ENCODE peak calls at places on chromosome 10, in nine cellular contexts. F, C, B, K, A, G, L, E and O are unnamed samples.

GRCh38 chr10:129719889-129720590 is 244.0 kb downstream of the EBF3 start:
- DNase-seq in F (no peak), C (no peak), B (no peak), K (no peak), A (no peak), G (no peak), L (no peak), E (no peak), O (no peak)

GRCh38 chr10:122657734-122658133 is 41.9 kb downstream of the C10orf120 start:
- DNase-seq in F (no peak), C (no peak), B (no peak), K (no peak), A (no peak), G (no peak), L (no peak), E (no peak), O (no peak)

GRCh38 chr10:76089626-76090185 is 658.3 kb downstream of the LRMDA start:
- DNase-seq in F (no peak), C (no peak), B (no peak), K (no peak), A (no peak), G (no peak), L (no peak), E (no peak), O (no peak)

GRCh38 chr10:124636271-124636993 is 107.7 kb downstream of the FAM53B start:
- DNase-seq in F (no peak), C (no peak), B (no peak), K (no peak), A (no peak), G (no peak), L (no peak), E (no peak), O (no peak)

GRCh38 chr10:13158401-13158800 is 3.0 kb upstream of the MCM10 start:
- DNase-seq in F (no peak), C (no peak), B (peak), K (no peak), A (no peak), G (no peak), L (peak), E (no peak), O (no peak)

GRCh38 chr10:409403-410040 is 274.3 kb downstream of the ZMYND11 start:
- DNase-seq in F (no peak), C (no peak), B (no peak), K (no peak), A (no peak), G (no peak), L (no peak), E (no peak), O (no peak)

GRCh38 chr10:130179640-130180039 is 43.4 kb downstream of the GLRX3 start:
- DNase-seq in F (no peak), C (no peak), B (peak), K (peak), A (no peak), G (peak), L (peak), E (no peak), O (no peak)

GRCh38 chr10:86967481-86967941 is 771 bp upstream of the ADIRF start:
- DNase-seq in F (no peak), C (no peak), B (no peak), K (no peak), A (no peak), G (no peak), L (no peak), E (no peak), O (no peak)

GRCh38 chr10:110852255-110852896 is 19.4 kb upstream of the PDCD4 start:
- DNase-seq in F (no peak), C (no peak), B (peak), K (peak), A (no peak), G (peak), L (no peak), E (no peak), O (no peak)

GRCh38 chr10:111598433-111599059 is 521.7 kb downstream of the ADRA2A start:
- DNase-seq in F (peak), C (no peak), B (peak), K (no peak), A (peak), G (peak), L (peak), E (no peak), O (no peak)

GRCh38 chr10:97810476-97810875 is 38.7 kb upstream of the SFRP5 start:
- DNase-seq in F (no peak), C (no peak), B (no peak), K (peak), A (no peak), G (peak), L (peak), E (no peak), O (no peak)

GRCh38 chr10:100318201-100318600 is 11.8 kb downstream of the PKD2L1 start:
- DNase-seq in F (no peak), C (no peak), B (no peak), K (no peak), A (no peak), G (no peak), L (no peak), E (no peak), O (no peak)

GRCh38 chr10:52486840-52487611 is 172.9 kb downstream of the DKK1 start:
- DNase-seq in F (no peak), C (no peak), B (no peak), K (peak), A (no peak), G (peak), L (peak), E (no peak), O (no peak)

GRCh38 chr10:17001297-17001744 is 128.3 kb downstream of the CUBN start:
- DNase-seq in F (no peak), C (no peak), B (no peak), K (no peak), A (no peak), G (no peak), L (peak), E (no peak), O (no peak)

GRCh38 chr10:132961864-132962622 is 19.7 kb upstream of the CFAP46 start:
- DNase-seq in F (peak), C (no peak), B (peak), K (peak), A (peak), G (no peak), L (peak), E (peak), O (peak)

GRCh38 chr10:5987747-5988146 is 10.4 kb upstream of the IL15RA start:
- DNase-seq in F (no peak), C (no peak), B (no peak), K (no peak), A (no peak), G (no peak), L (no peak), E (no peak), O (no peak)

GRCh38 chr10:28913850-28914249 is 236.5 kb downstream of the BAMBI start:
- DNase-seq in F (no peak), C (no peak), B (no peak), K (peak), A (no peak), G (no peak), L (peak), E (no peak), O (no peak)

GRCh38 chr10:62738916-62739315 is 65.6 kb upstream of the ADO start:
- DNase-seq in F (no peak), C (no peak), B (no peak), K (peak), A (no peak), G (no peak), L (peak), E (no peak), O (no peak)

GRCh38 chr10:13840036-13840435 is 253.3 kb downstream of the PRPF18 start:
- DNase-seq in F (no peak), C (no peak), B (no peak), K (no peak), A (no peak), G (no peak), L (peak), E (no peak), O (no peak)

GRCh38 chr10:92184977-92185376 is 105.9 kb downstream of the CPEB3 start:
- DNase-seq in F (no peak), C (no peak), B (no peak), K (no peak), A (no peak), G (no peak), L (no peak), E (no peak), O (no peak)

GRCh38 chr10:24494777-24495176 is 228.9 kb downstream of the ARHGAP21 start:
- DNase-seq in F (no peak), C (no peak), B (no peak), K (no peak), A (no peak), G (no peak), L (no peak), E (no peak), O (no peak)

GRCh38 chr10:31749293-31749692 is 179.3 kb downstream of the ARHGAP12 start:
- DNase-seq in F (no peak), C (no peak), B (no peak), K (no peak), A (peak), G (no peak), L (peak), E (no peak), O (no peak)

GRCh38 chr10:63627376-63627775 is 106.2 kb downstream of the REEP3 start:
- DNase-seq in F (no peak), C (no peak), B (no peak), K (no peak), A (no peak), G (no peak), L (no peak), E (no peak), O (no peak)

GRCh38 chr10:33314788-33315561 is 19.5 kb downstream of the NRP1 start:
- DNase-seq in F (no peak), C (no peak), B (no peak), K (peak), A (no peak), G (no peak), L (no peak), E (no peak), O (no peak)

GRCh38 chr10:72020914-72021754 is 56.9 kb downstream of the CHST3 start:
- DNase-seq in F (no peak), C (no peak), B (no peak), K (no peak), A (no peak), G (no peak), L (no peak), E (no peak), O (no peak)

GRCh38 chr10:101817542-101818118 is 614 bp downstream of the OGA start:
- DNase-seq in F (no peak), C (peak), B (peak), K (peak), A (no peak), G (peak), L (peak), E (no peak), O (peak)

GRCh38 chr10:59805043-59805442 is 51.8 kb upstream of the MRLN start:
- DNase-seq in F (no peak), C (no peak), B (peak), K (peak), A (peak), G (no peak), L (no peak), E (no peak), O (no peak)

GRCh38 chr10:88921194-88921593 is 31.4 kb downstream of the ACTA2 start:
- DNase-seq in F (no peak), C (no peak), B (no peak), K (no peak), A (no peak), G (no peak), L (peak), E (no peak), O (no peak)